ENCODE peak calls at places on chromosomes 1 and 21, in six cellular contexts. T, W, I, K, Z and F are unnamed samples.

GRCh38 chr1:193960499-193960898 is 774.1 kb upstream of the B3GALT2 start:
- DNase-seq in T (no peak), W (no peak), I (no peak), K (no peak), Z (no peak), F (no peak)

GRCh38 chr1:2645143-2645542 is 12.3 kb upstream of the MMEL1 start:
- DNase-seq in T (no peak), W (no peak), I (no peak), K (no peak), Z (no peak), F (no peak)

GRCh38 chr1:51558375-51558924 is 39.4 kb upstream of the EPS15 start:
- DNase-seq in T (no peak), W (no peak), I (peak; percentile 93), K (no peak), Z (peak; percentile 73), F (no peak)

GRCh38 chr1:76666499-76666898 is 200.8 kb upstream of the ST6GALNAC5 start:
- DNase-seq in T (no peak), W (no peak), I (no peak), K (no peak), Z (no peak), F (no peak)

GRCh38 chr1:70134148-70134547 is 71.2 kb downstream of the LRRC40 start:
- DNase-seq in T (no peak), W (no peak), I (no peak), K (no peak), Z (no peak), F (no peak)

GRCh38 chr1:61588736-61589381 is 136.1 kb downstream of the TM2D1 start:
- DNase-seq in T (peak; percentile 62), W (peak; percentile 48), I (peak; percentile 63), K (peak; percentile 69), Z (peak; percentile 4), F (no peak)

GRCh38 chr1:51906306-51907078 is 28.0 kb upstream of the NRDC start:
- DNase-seq in T (no peak), W (no peak), I (no peak), K (no peak), Z (peak; percentile 46), F (no peak)

GRCh38 chr1:20472860-20473711 is 12.9 kb downstream of the CAMK2N1 start:
- DNase-seq in T (peak; percentile 55), W (peak; percentile 70), I (no peak), K (no peak), Z (no peak), F (no peak)

GRCh38 chr1:2402420-2402819 is 9.9 kb downstream of the PEX10 start:
- DNase-seq in T (no peak), W (no peak), I (no peak), K (no peak), Z (no peak), F (no peak)

GRCh38 chr1:39866767-39867166 is 16.5 kb downstream of the TRIT1 start:
- DNase-seq in T (no peak), W (no peak), I (peak; percentile 57), K (no peak), Z (peak; percentile 69), F (no peak)

GRCh38 chr1:164636744-164637143 is 77.8 kb downstream of the PBX1 start:
- DNase-seq in T (no peak), W (no peak), I (no peak), K (no peak), Z (peak; percentile 26), F (no peak)

GRCh38 chr1:164635074-164635783 is 76.2 kb downstream of the PBX1 start:
- DNase-seq in T (no peak), W (no peak), I (no peak), K (no peak), Z (no peak), F (no peak)

GRCh38 chr1:164638506-164639202 is 79.7 kb downstream of the PBX1 start:
- DNase-seq in T (no peak), W (peak; percentile 73), I (no peak), K (no peak), Z (no peak), F (no peak)

GRCh38 chr1:164637461-164638375 is 78.7 kb downstream of the PBX1 start:
- DNase-seq in T (no peak), W (peak; percentile 80), I (peak; percentile 87), K (peak; percentile 80), Z (peak; percentile 91), F (no peak)

GRCh38 chr1:164635784-164636729 is 77.1 kb downstream of the PBX1 start:
- DNase-seq in T (no peak), W (no peak), I (no peak), K (peak; percentile 78), Z (no peak), F (no peak)
- H3K4me1 ChIP-seq in T (no peaks in the 10 kb centered on the region), W (peaks cover 81% of the 10 kb centered on the region), I (peaks cover 20% of the 10 kb centered on the region), K (peaks cover 99% of the 10 kb centered on the region), Z (peaks cover 22% of the 10 kb centered on the region), F (no peaks in the 10 kb centered on the region)

DNA sequence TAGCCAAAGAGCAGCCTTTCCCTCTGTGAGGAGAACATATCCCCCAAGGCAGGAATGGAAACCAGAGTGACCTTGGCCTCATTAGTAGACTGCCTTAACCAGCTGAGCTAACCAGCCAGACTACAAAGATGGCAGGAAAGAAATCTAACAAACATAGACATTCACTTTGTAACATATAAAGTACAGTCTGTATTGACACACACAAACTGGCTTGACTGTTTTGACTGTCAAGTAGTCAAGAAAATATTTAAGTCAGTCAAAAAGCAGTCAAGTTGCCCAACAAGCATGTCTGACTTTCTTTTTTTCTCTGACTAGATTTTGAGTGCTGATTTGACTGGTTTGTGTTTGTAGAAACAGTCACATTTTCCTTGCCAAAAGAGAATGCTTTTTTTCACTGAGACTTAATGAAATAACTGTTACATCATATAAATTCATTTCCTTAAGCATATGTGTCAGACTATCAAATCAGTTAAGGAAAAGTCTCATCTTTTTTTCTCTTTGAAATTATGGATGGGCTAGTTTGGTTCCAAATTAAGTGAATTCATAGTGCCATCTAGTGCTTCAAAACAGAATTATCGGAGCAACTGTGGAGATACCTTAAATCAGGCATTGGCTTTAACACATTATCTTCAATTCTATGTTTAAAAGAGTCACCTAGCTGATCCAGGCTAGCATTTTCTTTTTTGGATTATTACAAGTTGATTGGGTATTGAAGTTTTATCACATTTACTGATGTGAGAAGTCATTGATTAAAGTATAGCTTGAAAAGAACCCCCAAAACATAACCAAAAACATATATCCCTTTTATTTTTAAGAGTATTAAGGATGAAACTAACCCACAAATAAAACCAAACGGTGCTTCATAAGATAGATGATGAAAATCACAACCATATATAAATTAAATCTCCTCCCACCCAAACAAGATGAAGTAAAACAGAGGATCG is 75.0 kb downstream of the ATP6V1G3 start:
- DNase-seq in T (peak; percentile 62), W (no peak), I (peak; percentile 66), K (no peak), Z (peak; percentile 59), F (no peak)
- TF ChIP-seq CTCF in T (peak; percentile 96), W (peak; percentile 66), I (peak; percentile 65), K (peak; percentile 44), Z (peak; percentile 73), F (peak; percentile 56)

GRCh38 chr21:9730866-9731265 is 790.5 kb upstream of the TPTE start:
- DNase-seq in T (no peak), W (no peak), I (no peak), K (no peak), Z (no peak), F (no peak)
- H3K9me3 ChIP-seq in T (peaks cover 34% of the 10 kb centered on the region), W (peaks cover 9% of the 10 kb centered on the region), I (peaks cover 56% of the 10 kb centered on the region), K (no peaks in the 10 kb centered on the region), Z (peaks cover 22% of the 10 kb centered on the region), F (peaks cover 3% of the 10 kb centered on the region)

DNA sequence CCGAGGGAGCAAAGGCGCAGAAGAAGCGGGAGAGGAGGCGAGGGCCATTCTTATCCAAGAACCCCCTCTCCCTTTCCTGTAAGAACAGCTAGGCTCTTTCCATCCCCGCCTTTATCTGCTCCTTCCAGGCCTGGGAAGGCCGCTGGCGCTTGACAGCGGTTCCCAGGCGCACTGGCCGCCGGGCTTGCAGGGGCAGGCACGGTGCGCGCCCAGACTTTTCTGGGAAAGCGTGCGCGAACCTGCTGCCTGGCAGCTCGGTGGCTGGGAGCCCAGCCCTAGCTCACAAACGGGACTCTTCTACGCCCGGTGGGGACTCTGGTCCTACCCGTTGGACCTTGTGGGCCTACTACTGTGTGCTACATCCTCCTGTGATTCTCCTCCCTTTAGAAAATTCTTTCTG is 8.8 kb upstream of the IFNLR1 start:
- DNase-seq in T (no peak), W (no peak), I (peak; percentile 90), K (no peak), Z (no peak), F (no peak)
- H3K4me1 ChIP-seq in T (peaks cover 65% of the 10 kb centered on the region), W (no peaks in the 10 kb centered on the region), I (peaks cover 38% of the 10 kb centered on the region), K (no peaks in the 10 kb centered on the region), Z (peaks cover 2% of the 10 kb centered on the region), F (no peaks in the 10 kb centered on the region)

DNA sequence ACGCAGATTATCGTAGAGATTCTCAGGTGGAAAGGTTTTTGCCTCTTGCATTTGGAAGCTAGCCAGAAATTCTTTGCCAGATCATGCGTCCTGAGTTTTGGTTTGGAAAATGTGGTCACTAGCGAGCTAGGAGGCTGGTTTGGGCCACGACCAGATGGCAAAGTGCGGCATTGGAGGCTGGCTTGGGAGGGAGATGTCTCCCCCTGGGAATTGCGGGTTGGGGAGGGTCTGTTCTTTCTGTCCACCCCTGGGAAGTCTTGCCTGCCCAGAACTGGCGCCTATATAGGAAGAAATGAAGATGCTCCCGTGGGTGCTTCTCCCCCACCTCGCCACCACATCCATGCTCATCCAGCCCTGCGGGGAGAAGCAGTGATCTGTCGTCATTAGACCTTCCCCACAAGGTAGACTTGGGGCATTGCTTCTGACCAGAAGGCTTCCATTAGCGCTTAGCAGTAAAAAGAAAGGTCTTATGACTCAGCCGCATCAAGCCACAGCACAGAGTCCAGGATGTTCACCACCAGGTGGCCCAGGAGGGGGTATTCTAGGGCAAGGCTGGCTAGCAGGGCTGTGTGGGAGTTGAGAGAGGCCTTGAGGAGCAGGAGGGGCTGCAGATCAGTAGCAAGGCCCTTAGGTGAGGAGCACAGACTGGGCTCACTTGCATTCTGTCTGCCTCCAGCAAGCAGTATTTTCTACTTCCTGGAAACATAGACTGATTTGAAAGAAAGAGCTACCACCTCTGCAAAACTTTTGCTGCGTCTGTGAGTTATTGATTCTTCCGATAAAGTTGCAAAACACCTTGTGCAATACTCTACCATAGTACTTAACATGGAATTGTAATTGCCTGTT is 1.5 kb upstream of the PTP4A2 start:
- DNase-seq in T (peak; percentile 91), W (no peak), I (peak; percentile 90), K (peak; percentile 71), Z (peak; percentile 90), F (peak; percentile 60)
- TF ChIP-seq CTCF in T (peak; percentile 78), W (no peak), I (peak; percentile 64), K (no peak), Z (peak; percentile 49), F (peak; percentile 39)

DNA sequence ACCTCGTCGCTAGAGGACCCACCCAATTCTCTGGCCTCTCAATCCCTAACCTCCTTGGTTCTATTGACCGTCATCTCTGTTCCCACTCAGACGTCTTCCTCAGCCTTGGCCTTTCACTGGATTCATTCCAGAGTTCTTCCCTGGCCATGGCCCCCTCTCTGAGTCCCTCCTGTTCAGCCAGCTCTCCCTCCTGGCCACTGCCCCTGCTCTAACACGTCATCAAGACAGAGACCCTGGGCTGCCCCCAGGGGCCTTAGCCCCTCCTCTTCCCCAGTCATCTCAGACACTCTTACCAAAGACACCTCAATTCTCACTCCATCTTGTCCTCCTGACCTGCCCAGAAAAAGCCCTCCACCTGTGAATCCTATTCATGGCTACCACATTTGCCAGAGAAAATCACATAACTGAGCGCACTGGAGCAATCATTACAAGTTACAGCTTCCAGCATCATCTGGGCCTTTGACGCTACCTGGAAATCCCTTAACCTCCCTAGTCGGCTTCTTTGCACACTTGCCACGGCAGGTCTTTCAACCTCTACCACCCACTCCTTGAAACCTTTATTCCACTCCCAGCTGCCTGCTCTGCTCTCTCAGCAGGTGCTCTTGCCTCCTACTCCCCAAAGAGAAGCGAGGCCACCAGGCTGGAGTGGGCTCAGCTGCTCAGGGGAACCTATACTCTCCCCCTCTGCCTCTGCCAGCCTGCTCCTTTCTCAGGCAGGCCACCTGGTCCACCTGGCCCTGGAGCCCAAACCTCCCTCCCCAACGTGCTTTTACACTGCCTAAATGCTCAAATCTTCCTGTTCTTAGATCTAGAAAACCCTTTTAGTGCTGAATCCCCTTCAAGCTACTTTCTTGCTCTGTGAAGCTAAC is 14.0 kb downstream of the DCST2 start:
- DNase-seq in T (no peak), W (no peak), I (no peak), K (no peak), Z (no peak), F (no peak)
- H3K9me3 ChIP-seq in T (no peaks in the 10 kb centered on the region), W (no peaks in the 10 kb centered on the region), I (no peaks in the 10 kb centered on the region), K (no peaks in the 10 kb centered on the region), Z (no peaks in the 10 kb centered on the region), F (no peaks in the 10 kb centered on the region)